ENCODE peak calls at places on chromosome 3, in six cellular contexts. G is sciatic nerve; W is SW480; A is posterior vena cava; I is activated CD4-positive, alpha-beta T cell treated with anti-CD3 and anti-CD28 coated beads for 4 hours; Z is iris pigment epithelial cell. K is an unnamed sample.

GRCh38 chr3:168671091-168671490 is 575.4 kb upstream of the GOLIM4 start:
- DNase-seq in G (no peak), W (no peak), A (no peak), I (no peak), Z (no peak), K (no peak)

GRCh38 chr3:40557558-40558161 is 32.9 kb downstream of the ZNF621 start:
- DNase-seq in G (no peak), W (no peak), A (no peak), I (no peak), Z (no peak), K (no peak)

GRCh38 chr3:194058189-194058571 is 77.8 kb upstream of the HES1 start:
- DNase-seq in G (peak), W (peak), A (peak), I (peak), Z (peak), K (no peak)

GRCh38 chr3:56758539-56758981 is 43.2 kb downstream of the ARHGEF3 start:
- DNase-seq in G (no peak), W (peak), A (no peak), I (peak), Z (peak), K (no peak)

GRCh38 chr3:186381424-186382216 is 19.6 kb upstream of the DGKG start:
- DNase-seq in G (no peak), W (peak), A (no peak), I (no peak), Z (no peak), K (no peak)

GRCh38 chr3:14475601-14476000 is 64.5 kb downstream of the GRIP2 start:
- DNase-seq in G (no peak), W (no peak), A (no peak), I (no peak), Z (peak), K (no peak)

GRCh38 chr3:76365284-76365683 is 579.9 kb upstream of the ZNF717 start:
- DNase-seq in G (no peak), W (no peak), A (no peak), I (no peak), Z (peak), K (no peak)

GRCh38 chr3:14093831-14094230 is 30.8 kb downstream of the CHCHD4 start:
- DNase-seq in G (no peak), W (peak), A (no peak), I (no peak), Z (no peak), K (no peak)

GRCh38 chr3:58955308-58955707 is 94.5 kb downstream of the CFAP20DC start:
- DNase-seq in G (no peak), W (no peak), A (no peak), I (no peak), Z (no peak), K (no peak)

GRCh38 chr3:14563946-14564539 is 23.9 kb upstream of the GRIP2 start:
- DNase-seq in G (no peak), W (no peak), A (no peak), I (no peak), Z (no peak), K (no peak)

GRCh38 chr3:183435701-183436100 is 7.3 kb upstream of the MCF2L2 start:
- DNase-seq in G (no peak), W (no peak), A (no peak), I (no peak), Z (no peak), K (no peak)

K was measured in stimulated activated effector memory CD8-positive, alpha-beta T cell treated with anti-CD3 and anti-CD28 coated beads, Interleukin-12 subunit alpha, Interleukin-12 subunit beta, amount 100 ng/mL, for 72 hours.